ENCODE peak calls at places on chromosome 9, in six cellular contexts. Q is A549, D is heart right ventricle, H is tibial nerve, L is lung, S is IMR-90. M is an unnamed sample.

GRCh38 chr9:86960938-86961337 is 13.6 kb upstream of the GAS1 start:
- DNase-seq in Q (no peak), D (no peak), H (no peak), L (no peak), S (no peak), M (no peak)

GRCh38 chr9:134130503-134131375 is 5.1 kb upstream of the WDR5 start:
- DNase-seq in Q (no peak), D (peak), H (peak), L (peak), S (peak), M (peak)

GRCh38 chr9:132074736-132075135 is 4.9 kb downstream of the MED27 start:
- DNase-seq in Q (no peak), D (no peak), H (no peak), L (no peak), S (peak), M (no peak)

GRCh38 chr9:37180138-37180537 is 59.8 kb downstream of the ZCCHC7 start:
- DNase-seq in Q (no peak), D (no peak), H (no peak), L (no peak), S (no peak), M (no peak)

GRCh38 chr9:81589819-81590218 is 99.5 kb downstream of the TLE1 start:
- DNase-seq in Q (no peak), D (no peak), H (no peak), L (no peak), S (no peak), M (no peak)

GRCh38 chr9:94918038-94918753 is 191.7 kb downstream of the AOPEP start:
- DNase-seq in Q (peak), D (no peak), H (no peak), L (no peak), S (no peak), M (no peak)

GRCh38 chr9:83708515-83709158 is 879 bp upstream of the UBQLN1 start:
- DNase-seq in Q (peak), D (peak), H (peak), L (peak), S (peak), M (peak)

GRCh38 chr9:93634311-93635185 is 58.2 kb downstream of the PHF2 start:
- DNase-seq in Q (no peak), D (no peak), H (no peak), L (no peak), S (no peak), M (no peak)

GRCh38 chr9:18821794-18822193 is 211.2 kb downstream of the SAXO1 start:
- DNase-seq in Q (no peak), D (no peak), H (no peak), L (no peak), S (peak), M (no peak)

GRCh38 chr9:107472581-107473335 is 16.8 kb downstream of the KLF4 start:
- DNase-seq in Q (no peak), D (no peak), H (no peak), L (no peak), S (no peak), M (no peak)
- H3K27ac ChIP-seq in Q (no peak), D (no peak), H (no peak), L (no peak), S (no peak), M (no peak)

GRCh38 chr9:73839471-73839870 is 657.7 kb upstream of the RORB start:
- DNase-seq in Q (no peak), D (no peak), H (no peak), L (no peak), S (no peak), M (no peak)
- TF ChIP-seq CTCF in Q (no peak), D (no peak), H (no peak), L (no peak), S (no peak), M (no peak)

GRCh38 chr9:35664531-35665470 is at the start of gene ARHGEF39:
- DNase-seq in Q (peak), D (peak), H (peak), L (peak), S (peak), M (peak)
- H3K27ac ChIP-seq in Q (peak), D (peak), H (peak), L (no peak), S (peak), M (no peak)

GRCh38 chr9:69411931-69412740 is 87.1 kb downstream of the ENTREP1 start:
- DNase-seq in Q (no peak), D (no peak), H (no peak), L (no peak), S (no peak), M (no peak)

GRCh38 chr9:69411246-69411645 is 86.2 kb downstream of the ENTREP1 start:
- DNase-seq in Q (no peak), D (no peak), H (no peak), L (no peak), S (no peak), M (no peak)

GRCh38 chr9:69412741-69413150 is 87.7 kb downstream of the ENTREP1 start:
- DNase-seq in Q (peak), D (peak), H (no peak), L (peak), S (peak), M (peak)
- TF ChIP-seq CTCF in Q (peak), D (peak), H (peak), L (peak), S (peak), M (peak)

DNA sequence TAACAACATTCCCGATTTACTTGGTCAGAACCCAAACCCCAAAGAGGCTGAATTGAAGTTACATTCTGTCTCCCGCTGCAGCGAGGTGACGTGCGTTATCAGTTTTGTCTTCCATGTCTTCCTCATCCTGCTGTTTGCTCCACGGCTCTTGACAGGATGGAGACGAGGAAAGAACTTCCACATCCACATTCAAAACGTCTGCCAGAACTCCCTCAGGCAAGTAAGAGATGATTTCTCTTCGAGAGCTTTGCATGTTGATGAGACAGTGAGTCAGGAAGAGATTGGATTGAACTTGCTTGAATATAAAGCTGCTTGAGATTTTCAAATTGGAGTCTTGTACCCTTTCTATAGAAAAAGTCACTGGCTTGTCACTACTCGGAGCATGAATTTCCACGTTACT is 242.6 kb downstream of the AUH start:
- DNase-seq in Q (no peak), D (no peak), H (no peak), L (no peak), S (peak), M (no peak)
- H3K27ac ChIP-seq in Q (no peak), D (peak), H (peak), L (peak), S (peak), M (no peak)

DNA sequence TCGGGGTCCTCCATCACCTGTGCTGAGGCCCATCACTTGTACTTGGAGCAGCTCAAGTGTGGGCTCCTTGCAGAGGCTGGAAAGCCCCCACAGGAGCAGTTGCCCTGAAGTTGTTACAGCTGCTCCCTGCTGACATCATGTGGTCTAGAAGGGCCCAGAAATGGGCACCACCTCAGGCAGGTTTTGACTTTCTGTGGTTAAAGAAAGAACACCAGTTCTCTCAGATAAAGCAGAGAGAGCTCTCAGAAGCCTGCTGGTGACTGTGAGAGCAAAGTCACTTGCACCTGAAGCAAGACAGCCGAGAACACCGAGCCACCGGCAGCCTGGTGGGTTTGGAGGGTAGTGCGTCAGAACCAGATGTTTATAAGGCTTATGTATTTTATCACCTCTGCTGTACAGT is 70.4 kb downstream of the MVB12B start:
- DNase-seq in Q (no peak), D (no peak), H (no peak), L (no peak), S (no peak), M (no peak)
- TF ChIP-seq CTCF in Q (peak), D (no peak), H (peak), L (no peak), S (no peak), M (no peak)